ENCODE peak calls at places on chromosomes 6 and 20, in four cellular contexts. One of them, this sample, is unnamed.

GRCh38 chr6:138468320-138469015 is 30.8 kb downstream of the NHSL1 start:
- DNase-seq in H1: no peak
- DNase-seq in upper lobe of right lung: no peak
- DNase-seq in dorsolateral prefrontal cortex: no peak
- DNase-seq in this sample: peak

GRCh38 chr6:139588076-139588639 is 213.7 kb upstream of the CITED2 start:
- DNase-seq in dorsolateral prefrontal cortex: no peak
- DNase-seq in upper lobe of right lung: no peak
- DNase-seq in H1: no peak
- DNase-seq in this sample: no peak

GRCh38 chr20:20567712-20568111 is 144.7 kb downstream of the RALGAPA2 start:
- DNase-seq in dorsolateral prefrontal cortex: no peak
- DNase-seq in upper lobe of right lung: no peak
- DNase-seq in H1: no peak
- DNase-seq in this sample: no peak

GRCh38 chr6:169230923-169231789 is 22.5 kb downstream of the THBS2 start:
- DNase-seq in dorsolateral prefrontal cortex: no peak
- DNase-seq in upper lobe of right lung: no peak
- DNase-seq in H1: no peak
- DNase-seq in this sample: no peak

GRCh38 chr20:61287583-61287982 is 35.5 kb downstream of the CDH4 start:
- DNase-seq in dorsolateral prefrontal cortex: no peak
- DNase-seq in upper lobe of right lung: no peak
- DNase-seq in H1: no peak
- DNase-seq in this sample: no peak

GRCh38 chr6:149372062-149372461 is 28.0 kb upstream of the SUMO4 start:
- DNase-seq in H1: no peak
- DNase-seq in dorsolateral prefrontal cortex: no peak
- DNase-seq in upper lobe of right lung: no peak
- DNase-seq in this sample: no peak

GRCh38 chr20:10793741-10794140 is 119.9 kb upstream of the JAG1 start:
- DNase-seq in upper lobe of right lung: no peak
- DNase-seq in H1: no peak
- DNase-seq in dorsolateral prefrontal cortex: no peak
- DNase-seq in this sample: no peak

GRCh38 chr6:854405-855073 is 161.6 kb upstream of the EXOC2 start:
- DNase-seq in upper lobe of right lung: no peak
- DNase-seq in H1: no peak
- DNase-seq in dorsolateral prefrontal cortex: no peak
- DNase-seq in this sample: no peak

GRCh38 chr6:63598251-63599036 is 26.2 kb downstream of the LOC128125822 start:
- DNase-seq in H1: no peak
- DNase-seq in dorsolateral prefrontal cortex: peak
- DNase-seq in upper lobe of right lung: peak
- DNase-seq in this sample: peak

GRCh38 chr6:112780498-112781096 is 433.5 kb downstream of the RFPL4B start:
- DNase-seq in H1: peak
- DNase-seq in upper lobe of right lung: no peak
- DNase-seq in dorsolateral prefrontal cortex: peak
- DNase-seq in this sample: peak

GRCh38 chr6:142846883-142847287 is 98.1 kb downstream of the HIVEP2 start:
- DNase-seq in H1: no peak
- DNase-seq in upper lobe of right lung: no peak
- DNase-seq in dorsolateral prefrontal cortex: no peak
- DNase-seq in this sample: peak

GRCh38 chr6:131949615-131949908 is 1.6 kb downstream of the CCN2 start:
- DNase-seq in upper lobe of right lung: no peak
- DNase-seq in dorsolateral prefrontal cortex: no peak
- DNase-seq in H1: no peak
- DNase-seq in this sample: peak

GRCh38 chr6:169792306-169793015 is 41.0 kb downstream of the ERMARD start:
- DNase-seq in H1: no peak
- DNase-seq in upper lobe of right lung: peak
- DNase-seq in dorsolateral prefrontal cortex: no peak
- DNase-seq in this sample: no peak

GRCh38 chr20:4998160-4998651 is 3.1 kb downstream of the SLC23A2 start:
- DNase-seq in H1: no peak
- DNase-seq in dorsolateral prefrontal cortex: no peak
- DNase-seq in upper lobe of right lung: no peak
- DNase-seq in this sample: no peak

GRCh38 chr6:19691465-19692167 is 145.6 kb upstream of the ID4 start:
- DNase-seq in dorsolateral prefrontal cortex: peak
- DNase-seq in H1: peak
- DNase-seq in upper lobe of right lung: no peak
- DNase-seq in this sample: peak

GRCh38 chr6:10633216-10633615 is 61.2 kb downstream of the C6orf52 start:
- DNase-seq in H1: no peak
- DNase-seq in dorsolateral prefrontal cortex: no peak
- DNase-seq in upper lobe of right lung: no peak
- DNase-seq in this sample: peak

GRCh38 chr6:96499781-96500180 is 21.8 kb upstream of the UFL1 start:
- DNase-seq in H1: no peak
- DNase-seq in dorsolateral prefrontal cortex: no peak
- DNase-seq in upper lobe of right lung: no peak
- DNase-seq in this sample: no peak

GRCh38 chr6:169289671-169290408 is 36.2 kb upstream of the THBS2 start:
- DNase-seq in H1: no peak
- DNase-seq in dorsolateral prefrontal cortex: no peak
- DNase-seq in upper lobe of right lung: no peak
- DNase-seq in this sample: peak

GRCh38 chr6:11271228-11271627 is 38.8 kb upstream of the NEDD9 start:
- DNase-seq in dorsolateral prefrontal cortex: no peak
- DNase-seq in upper lobe of right lung: no peak
- DNase-seq in H1: no peak
- DNase-seq in this sample: no peak

GRCh38 chr6:80209434-80209833 is 103.0 kb downstream of the BCKDHB start:
- DNase-seq in upper lobe of right lung: no peak
- DNase-seq in H1: no peak
- DNase-seq in dorsolateral prefrontal cortex: no peak
- DNase-seq in this sample: no peak

GRCh38 chr20:34262488-34263288 is 21.5 kb downstream of the ASIP start:
- DNase-seq in upper lobe of right lung: peak
- DNase-seq in dorsolateral prefrontal cortex: no peak
- DNase-seq in H1: no peak
- DNase-seq in this sample: peak

GRCh38 chr20:45339084-45339483 is 9.1 kb downstream of the SDC4 start:
- DNase-seq in dorsolateral prefrontal cortex: no peak
- DNase-seq in upper lobe of right lung: no peak
- DNase-seq in H1: no peak
- DNase-seq in this sample: no peak

GRCh38 chr6:127606131-127606562 is 29.2 kb downstream of the C6orf58 start:
- DNase-seq in upper lobe of right lung: no peak
- DNase-seq in H1: no peak
- DNase-seq in dorsolateral prefrontal cortex: no peak
- DNase-seq in this sample: peak

GRCh38 chr20:2693996-2694471 is 1.5 kb downstream of the EBF4 start:
- DNase-seq in H1: no peak
- DNase-seq in dorsolateral prefrontal cortex: peak
- DNase-seq in upper lobe of right lung: no peak
- DNase-seq in this sample: no peak

GRCh38 chr6:163252132-163252729 is 162.3 kb upstream of the QKI start:
- DNase-seq in H1: no peak
- DNase-seq in dorsolateral prefrontal cortex: no peak
- DNase-seq in upper lobe of right lung: no peak
- DNase-seq in this sample: no peak

GRCh38 chr6:157548635-157549467 is 167.9 kb downstream of the ZDHHC14 start:
- DNase-seq in upper lobe of right lung: no peak
- DNase-seq in dorsolateral prefrontal cortex: no peak
- DNase-seq in H1: no peak
- DNase-seq in this sample: no peak

GRCh38 chr20:39050555-39050902 is 88.4 kb downstream of the DHX35 start:
- DNase-seq in H1: no peak
- DNase-seq in upper lobe of right lung: no peak
- DNase-seq in dorsolateral prefrontal cortex: no peak
- DNase-seq in this sample: no peak

GRCh38 chr6:137046871-137047412 is 2.2 kb upstream of the IL20RA start:
- DNase-seq in upper lobe of right lung: no peak
- DNase-seq in H1: no peak
- DNase-seq in dorsolateral prefrontal cortex: no peak
- DNase-seq in this sample: no peak

GRCh38 chr20:21103582-21104465 is 2.3 kb downstream of the LINC00237 start:
- DNase-seq in upper lobe of right lung: no peak
- DNase-seq in H1: no peak
- DNase-seq in dorsolateral prefrontal cortex: no peak
- DNase-seq in this sample: no peak

GRCh38 chr6:41705996-41706835 is 29.2 kb downstream of the TFEB start:
- DNase-seq in upper lobe of right lung: peak
- DNase-seq in H1: peak
- DNase-seq in dorsolateral prefrontal cortex: peak
- DNase-seq in this sample: peak

GRCh38 chr20:52060794-52061714 is 130.5 kb downstream of the ZFP64 start:
- DNase-seq in dorsolateral prefrontal cortex: no peak
- DNase-seq in H1: no peak
- DNase-seq in upper lobe of right lung: no peak
- DNase-seq in this sample: peak

GRCh38 chr20:16621435-16622141 is 48.3 kb upstream of the KIF16B start:
- DNase-seq in H1: no peak
- DNase-seq in upper lobe of right lung: no peak
- DNase-seq in dorsolateral prefrontal cortex: no peak
- DNase-seq in this sample: no peak

GRCh38 chr20:16620961-16621360 is 47.7 kb upstream of the KIF16B start:
- DNase-seq in H1: no peak
- DNase-seq in upper lobe of right lung: no peak
- DNase-seq in dorsolateral prefrontal cortex: no peak
- DNase-seq in this sample: no peak

GRCh38 chr20:16617056-16617455 is 43.8 kb upstream of the KIF16B start:
- DNase-seq in H1: no peak
- DNase-seq in upper lobe of right lung: no peak
- DNase-seq in dorsolateral prefrontal cortex: no peak
- DNase-seq in this sample: no peak

GRCh38 chr20:16622501-16622900 is 49.3 kb upstream of the KIF16B start:
- DNase-seq in dorsolateral prefrontal cortex: no peak
- DNase-seq in upper lobe of right lung: no peak
- DNase-seq in H1: no peak
- DNase-seq in this sample: no peak

GRCh38 chr20:16619953-16620352 is 46.7 kb upstream of the KIF16B start:
- DNase-seq in upper lobe of right lung: no peak
- DNase-seq in H1: no peak
- DNase-seq in dorsolateral prefrontal cortex: no peak
- DNase-seq in this sample: no peak
- H3K4me3 ChIP-seq in upper lobe of right lung: no peak
- H3K4me3 ChIP-seq in H1: no peak
- H3K4me3 ChIP-seq in dorsolateral prefrontal cortex: no peak
- H3K4me3 ChIP-seq in this sample: no peak

GRCh38 chr20:41601742-41602141 is 16.4 kb downstream of the CHD6 start:
- DNase-seq in upper lobe of right lung: no peak
- DNase-seq in dorsolateral prefrontal cortex: no peak
- DNase-seq in H1: no peak
- DNase-seq in this sample: no peak

GRCh38 chr20:41599699-41600104 is 18.5 kb downstream of the CHD6 start:
- DNase-seq in H1: no peak
- DNase-seq in dorsolateral prefrontal cortex: no peak
- DNase-seq in upper lobe of right lung: no peak
- DNase-seq in this sample: no peak

GRCh38 chr20:41600926-41601631 is 17.1 kb downstream of the CHD6 start:
- DNase-seq in upper lobe of right lung: no peak
- DNase-seq in dorsolateral prefrontal cortex: no peak
- DNase-seq in H1: no peak
- DNase-seq in this sample: no peak

GRCh38 chr20:41607791-41608190 is 10.4 kb downstream of the CHD6 start:
- DNase-seq in dorsolateral prefrontal cortex: no peak
- DNase-seq in upper lobe of right lung: no peak
- DNase-seq in H1: no peak
- DNase-seq in this sample: no peak

GRCh38 chr20:41604002-41604401 is 14.2 kb downstream of the CHD6 start:
- DNase-seq in H1: no peak
- DNase-seq in dorsolateral prefrontal cortex: no peak
- DNase-seq in upper lobe of right lung: no peak
- DNase-seq in this sample: no peak
- TF ChIP-seq CTCF in H1: peak
- TF ChIP-seq CTCF in dorsolateral prefrontal cortex: no peak
- TF ChIP-seq CTCF in upper lobe of right lung: no peak
- TF ChIP-seq CTCF in this sample: no peak

GRCh38 chr6:160509610-160510009 is 154.5 kb downstream of the LPA start:
- DNase-seq in upper lobe of right lung: no peak
- DNase-seq in dorsolateral prefrontal cortex: no peak
- DNase-seq in H1: no peak
- DNase-seq in this sample: no peak
- H3K4me3 ChIP-seq in upper lobe of right lung: no peak
- H3K4me3 ChIP-seq in dorsolateral prefrontal cortex: no peak
- H3K4me3 ChIP-seq in H1: no peak
- H3K4me3 ChIP-seq in this sample: no peak

DNA sequence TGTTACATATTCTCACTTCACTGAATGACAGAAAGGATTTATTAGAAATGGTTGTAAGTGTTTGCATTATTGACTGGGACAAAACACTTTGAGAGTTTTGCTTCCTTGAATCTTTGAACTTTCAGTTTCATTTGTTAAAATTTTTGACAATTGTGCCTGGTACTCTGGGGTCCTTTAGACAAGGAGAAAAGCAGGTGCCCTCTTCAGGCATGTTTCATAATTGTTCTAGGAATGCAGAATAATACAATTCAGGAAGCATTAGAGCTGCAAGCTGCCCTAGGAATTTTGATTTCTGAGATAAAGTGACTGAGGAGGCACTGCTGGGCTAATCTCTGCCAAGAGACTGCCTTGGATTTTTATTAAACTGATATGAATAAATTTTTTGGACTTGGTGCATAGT is 49.7 kb downstream of the TOP1 start:
- DNase-seq in H1: no peak
- DNase-seq in upper lobe of right lung: no peak
- DNase-seq in dorsolateral prefrontal cortex: no peak
- DNase-seq in this sample: peak
- TF ChIP-seq CTCF in H1: peak
- TF ChIP-seq CTCF in upper lobe of right lung: peak
- TF ChIP-seq CTCF in dorsolateral prefrontal cortex: peak
- TF ChIP-seq CTCF in this sample: peak

GRCh38 chr6:27617046-27617687 is 144.3 kb upstream of the ZNF184 start:
- DNase-seq in dorsolateral prefrontal cortex: no peak
- DNase-seq in H1: no peak
- DNase-seq in upper lobe of right lung: no peak
- DNase-seq in this sample: peak
- H3K4me3 ChIP-seq in dorsolateral prefrontal cortex: peak
- H3K4me3 ChIP-seq in H1: peak
- H3K4me3 ChIP-seq in upper lobe of right lung: peak
- H3K4me3 ChIP-seq in this sample: peak

DNA sequence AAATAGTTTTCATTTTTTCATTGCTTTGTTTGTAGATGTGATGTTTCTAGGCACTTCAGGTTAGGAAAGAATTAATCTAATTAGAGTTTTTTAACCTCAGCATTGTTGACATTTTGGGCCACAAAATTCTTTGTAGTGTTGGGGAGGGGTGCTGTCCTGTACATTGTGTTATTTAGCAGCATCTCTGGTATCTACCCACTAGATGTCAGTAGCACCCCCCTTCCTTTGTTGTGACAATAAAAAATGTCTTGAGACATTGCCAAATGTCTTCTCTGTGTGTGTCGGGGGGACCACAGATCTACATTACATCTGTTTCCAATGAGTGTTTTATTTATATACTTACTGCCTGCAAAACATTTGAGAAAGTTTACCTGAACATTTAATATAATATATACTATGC is 45.6 kb downstream of the EYA4 start:
- DNase-seq in dorsolateral prefrontal cortex: no peak
- DNase-seq in upper lobe of right lung: no peak
- DNase-seq in H1: no peak
- DNase-seq in this sample: peak
- TF ChIP-seq CTCF in dorsolateral prefrontal cortex: peak
- TF ChIP-seq CTCF in upper lobe of right lung: peak
- TF ChIP-seq CTCF in H1: peak
- TF ChIP-seq CTCF in this sample: peak